ENCODE peak calls at places on chromosomes 4 and X, in five cellular contexts. One of them, this sample, is unnamed.

GRCh38 chrX:25020391-25021131 is 4.8 kb upstream of the ARX start:
- DNase-seq in colonic mucosa: no peak
- DNase-seq in mucosa of descending colon: no peak
- DNase-seq in lower lobe of right lung: no peak
- DNase-seq in sigmoid colon: no peak
- DNase-seq in this sample: no peak

GRCh38 chrX:136480383-136480782 is 7.4 kb upstream of the BRS3 start:
- DNase-seq in colonic mucosa: no peak
- DNase-seq in sigmoid colon: no peak
- DNase-seq in lower lobe of right lung: no peak
- DNase-seq in mucosa of descending colon: no peak
- DNase-seq in this sample: no peak

GRCh38 chr4:120132935-120133334 is 66.3 kb upstream of the MAD2L1 start:
- DNase-seq in mucosa of descending colon: no peak
- DNase-seq in sigmoid colon: no peak
- DNase-seq in colonic mucosa: no peak
- DNase-seq in lower lobe of right lung: no peak
- DNase-seq in this sample: no peak

GRCh38 chr4:183094393-183095198 is 4.5 kb upstream of the WWC2 start:
- DNase-seq in colonic mucosa: no peak
- DNase-seq in lower lobe of right lung: no peak
- DNase-seq in mucosa of descending colon: no peak
- DNase-seq in sigmoid colon: no peak
- DNase-seq in this sample: no peak

GRCh38 chrX:19886888-19887531 is 390 bp downstream of the SH3KBP1 start:
- DNase-seq in mucosa of descending colon: peak; percentile 56
- DNase-seq in lower lobe of right lung: peak; percentile 51
- DNase-seq in sigmoid colon: no peak
- DNase-seq in colonic mucosa: peak; percentile 28
- DNase-seq in this sample: peak; percentile 28

GRCh38 chr4:112386051-112386450 is 88.9 kb downstream of the ALPK1 start:
- DNase-seq in sigmoid colon: no peak
- DNase-seq in colonic mucosa: no peak
- DNase-seq in lower lobe of right lung: no peak
- DNase-seq in mucosa of descending colon: no peak
- DNase-seq in this sample: no peak

GRCh38 chr4:8871417-8872401 is at the start of gene HMX1:
- DNase-seq in sigmoid colon: no peak
- DNase-seq in colonic mucosa: no peak
- DNase-seq in lower lobe of right lung: no peak
- DNase-seq in mucosa of descending colon: no peak
- DNase-seq in this sample: peak; percentile 19

GRCh38 chr4:139267301-139267700 is 12.7 kb downstream of the MGARP start:
- DNase-seq in colonic mucosa: no peak
- DNase-seq in mucosa of descending colon: no peak
- DNase-seq in lower lobe of right lung: no peak
- DNase-seq in sigmoid colon: no peak
- DNase-seq in this sample: no peak

GRCh38 chr4:1029536-1029935 is 18.1 kb downstream of the FGFRL1 start:
- DNase-seq in sigmoid colon: no peak
- DNase-seq in lower lobe of right lung: no peak
- DNase-seq in colonic mucosa: no peak
- DNase-seq in mucosa of descending colon: no peak
- DNase-seq in this sample: no peak

GRCh38 chrX:39149761-39150160 is 348.5 kb downstream of the MID1IP1 start:
- DNase-seq in colonic mucosa: peak; percentile 76
- DNase-seq in mucosa of descending colon: peak; percentile 79
- DNase-seq in lower lobe of right lung: peak; percentile 84
- DNase-seq in sigmoid colon: peak; percentile 77
- DNase-seq in this sample: peak; percentile 75

GRCh38 chrX:538311-538710 is 92.3 kb upstream of the SHOX start:
- DNase-seq in sigmoid colon: no peak
- DNase-seq in mucosa of descending colon: no peak
- DNase-seq in lower lobe of right lung: no peak
- DNase-seq in colonic mucosa: no peak
- DNase-seq in this sample: no peak

GRCh38 chr4:177442623-177443155 is 452 bp upstream of the AGA start:
- DNase-seq in colonic mucosa: peak; percentile 25
- DNase-seq in sigmoid colon: no peak
- DNase-seq in mucosa of descending colon: no peak
- DNase-seq in lower lobe of right lung: no peak
- DNase-seq in this sample: no peak

GRCh38 chr4:168933423-168933822 is 76.6 kb downstream of the CBR4 start:
- DNase-seq in colonic mucosa: no peak
- DNase-seq in mucosa of descending colon: no peak
- DNase-seq in lower lobe of right lung: no peak
- DNase-seq in sigmoid colon: no peak
- DNase-seq in this sample: no peak

GRCh38 chrX:55489315-55490009 is at the start of gene USP51:
- DNase-seq in lower lobe of right lung: peak; percentile 59
- DNase-seq in sigmoid colon: peak; percentile 82
- DNase-seq in mucosa of descending colon: peak; percentile 44
- DNase-seq in colonic mucosa: peak; percentile 39
- DNase-seq in this sample: peak; percentile 24

GRCh38 chrX:120522820-120523219 is 37.9 kb downstream of the CUL4B start:
- DNase-seq in mucosa of descending colon: no peak
- DNase-seq in colonic mucosa: no peak
- DNase-seq in lower lobe of right lung: no peak
- DNase-seq in sigmoid colon: no peak
- DNase-seq in this sample: no peak

GRCh38 chrX:55488268-55488558 is 1.4 kb downstream of the USP51 start:
- DNase-seq in lower lobe of right lung: no peak
- DNase-seq in mucosa of descending colon: no peak
- DNase-seq in colonic mucosa: no peak
- DNase-seq in sigmoid colon: no peak
- DNase-seq in this sample: no peak

GRCh38 chrX:153922932-153923857 is 2.9 kb downstream of the ARHGAP4 start:
- DNase-seq in colonic mucosa: peak; percentile 64
- DNase-seq in sigmoid colon: peak; percentile 94
- DNase-seq in mucosa of descending colon: peak; percentile 54
- DNase-seq in lower lobe of right lung: peak; percentile 78
- DNase-seq in this sample: peak; percentile 79

GRCh38 chrX:111460612-111461011 is 48.6 kb upstream of the DCX start:
- DNase-seq in colonic mucosa: no peak
- DNase-seq in mucosa of descending colon: no peak
- DNase-seq in sigmoid colon: no peak
- DNase-seq in lower lobe of right lung: no peak
- DNase-seq in this sample: no peak

GRCh38 chr4:128427832-128428366 is 140.3 kb upstream of the PGRMC2 start:
- DNase-seq in mucosa of descending colon: peak; percentile 45
- DNase-seq in colonic mucosa: peak; percentile 57
- DNase-seq in sigmoid colon: no peak
- DNase-seq in lower lobe of right lung: peak; percentile 61
- DNase-seq in this sample: no peak

GRCh38 chrX:27918799-27919198 is 62.5 kb downstream of the DCAF8L1 start:
- DNase-seq in colonic mucosa: peak; percentile 54
- DNase-seq in sigmoid colon: no peak
- DNase-seq in mucosa of descending colon: peak; percentile 20
- DNase-seq in lower lobe of right lung: no peak
- DNase-seq in this sample: no peak

GRCh38 chr4:118180776-118181175 is 146.5 kb downstream of the NDST3 start:
- DNase-seq in colonic mucosa: no peak
- DNase-seq in lower lobe of right lung: no peak
- DNase-seq in sigmoid colon: no peak
- DNase-seq in mucosa of descending colon: no peak
- DNase-seq in this sample: no peak

GRCh38 chrX:40279762-40280161 is 182.0 kb upstream of the BCOR start:
- DNase-seq in mucosa of descending colon: no peak
- DNase-seq in sigmoid colon: no peak
- DNase-seq in lower lobe of right lung: no peak
- DNase-seq in colonic mucosa: no peak
- DNase-seq in this sample: no peak

GRCh38 chrX:37685452-37686347 is at the start of gene XK:
- DNase-seq in colonic mucosa: peak; percentile 63
- DNase-seq in lower lobe of right lung: peak; percentile 71
- DNase-seq in sigmoid colon: peak; percentile 76
- DNase-seq in mucosa of descending colon: peak; percentile 81
- DNase-seq in this sample: peak; percentile 33

GRCh38 chr4:76984788-76985211 is 35.2 kb downstream of the SEPTIN11 start:
- DNase-seq in colonic mucosa: no peak
- DNase-seq in sigmoid colon: peak; percentile 92
- DNase-seq in lower lobe of right lung: no peak
- DNase-seq in mucosa of descending colon: no peak
- DNase-seq in this sample: peak; percentile 44

GRCh38 chrX:2901367-2902036 is 27.6 kb downstream of the ARSD start:
- DNase-seq in mucosa of descending colon: no peak
- DNase-seq in lower lobe of right lung: no peak
- DNase-seq in colonic mucosa: no peak
- DNase-seq in sigmoid colon: no peak
- DNase-seq in this sample: no peak

GRCh38 chrX:2892816-2893215 is 36.3 kb downstream of the ARSD start:
- DNase-seq in lower lobe of right lung: no peak
- DNase-seq in sigmoid colon: no peak
- DNase-seq in mucosa of descending colon: no peak
- DNase-seq in colonic mucosa: no peak
- DNase-seq in this sample: no peak

GRCh38 chrX:2894885-2895292 is 34.2 kb downstream of the ARSD start:
- DNase-seq in mucosa of descending colon: no peak
- DNase-seq in colonic mucosa: peak; percentile 68
- DNase-seq in lower lobe of right lung: no peak
- DNase-seq in sigmoid colon: peak; percentile 88
- DNase-seq in this sample: no peak

GRCh38 chrX:2898861-2899512 is 30.2 kb downstream of the ARSD start:
- DNase-seq in lower lobe of right lung: no peak
- DNase-seq in sigmoid colon: peak; percentile 36
- DNase-seq in colonic mucosa: peak; percentile 65
- DNase-seq in mucosa of descending colon: no peak
- DNase-seq in this sample: no peak

GRCh38 chrX:2897311-2897689 is 31.8 kb downstream of the ARSD start:
- DNase-seq in lower lobe of right lung: no peak
- DNase-seq in sigmoid colon: peak; percentile 48
- DNase-seq in mucosa of descending colon: no peak
- DNase-seq in colonic mucosa: no peak
- DNase-seq in this sample: no peak
- H3K4me1 ChIP-seq in lower lobe of right lung: no peaks in the 10 kb centered on the region
- H3K4me1 ChIP-seq in sigmoid colon: peaks cover 9% of the 10 kb centered on the region
- H3K4me1 ChIP-seq in mucosa of descending colon: no peaks in the 10 kb centered on the region
- H3K4me1 ChIP-seq in colonic mucosa: peaks cover 8% of the 10 kb centered on the region
- H3K4me1 ChIP-seq in this sample: no peaks in the 10 kb centered on the region

GRCh38 chr4:73438582-73439215 is 2.7 kb downstream of the AFP start:
- DNase-seq in lower lobe of right lung: no peak
- DNase-seq in colonic mucosa: no peak
- DNase-seq in sigmoid colon: no peak
- DNase-seq in mucosa of descending colon: no peak
- DNase-seq in this sample: no peak
- TF ChIP-seq CTCF in lower lobe of right lung: no peak
- TF ChIP-seq CTCF in colonic mucosa: no peak
- TF ChIP-seq CTCF in sigmoid colon: no peak
- TF ChIP-seq CTCF in mucosa of descending colon: no peak
- TF ChIP-seq CTCF in this sample: no peak

DNA sequence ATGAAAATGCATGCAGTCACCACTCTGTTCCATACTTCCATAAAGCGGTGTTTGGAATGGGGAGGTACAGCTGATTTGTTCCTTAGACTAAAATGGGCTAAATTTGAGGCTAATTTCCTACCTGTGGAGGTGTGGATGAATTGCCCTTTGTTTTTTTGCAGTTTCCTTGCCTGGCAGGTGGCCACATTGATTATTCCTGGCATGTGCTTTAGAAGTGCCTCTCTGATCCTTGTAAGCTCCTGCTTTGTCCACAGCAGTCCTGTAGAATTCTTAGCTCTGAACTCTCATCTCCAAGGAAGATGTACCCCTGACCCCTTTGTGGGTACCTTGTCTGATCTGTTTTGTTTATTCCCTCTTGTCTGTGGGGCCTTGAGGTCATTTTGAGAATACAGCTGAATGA is 136.8 kb downstream of the ADGRL3 start:
- DNase-seq in colonic mucosa: no peak
- DNase-seq in sigmoid colon: no peak
- DNase-seq in mucosa of descending colon: no peak
- DNase-seq in lower lobe of right lung: no peak
- DNase-seq in this sample: no peak
- H3K4me3 ChIP-seq in colonic mucosa: no peak overlapping the region
- H3K4me3 ChIP-seq in sigmoid colon: no peak overlapping the region
- H3K4me3 ChIP-seq in mucosa of descending colon: no peak overlapping the region
- H3K4me3 ChIP-seq in lower lobe of right lung: no peak overlapping the region
- H3K4me3 ChIP-seq in this sample: no peak overlapping the region

GRCh38 chrX:69163936-69164741 is 1.1 kb downstream of the PJA1 start:
- DNase-seq in lower lobe of right lung: peak; percentile 53
- DNase-seq in colonic mucosa: peak; percentile 39
- DNase-seq in sigmoid colon: no peak
- DNase-seq in mucosa of descending colon: peak; percentile 47
- DNase-seq in this sample: no peak

GRCh38 chrX:69161371-69161770 is 3.9 kb downstream of the PJA1 start:
- DNase-seq in lower lobe of right lung: no peak
- DNase-seq in sigmoid colon: no peak
- DNase-seq in mucosa of descending colon: no peak
- DNase-seq in colonic mucosa: no peak
- DNase-seq in this sample: no peak

GRCh38 chrX:69161786-69162349 is 3.4 kb downstream of the PJA1 start:
- DNase-seq in mucosa of descending colon: no peak
- DNase-seq in colonic mucosa: no peak
- DNase-seq in sigmoid colon: no peak
- DNase-seq in lower lobe of right lung: no peak
- DNase-seq in this sample: no peak

GRCh38 chrX:69165116-69165651 is at the start of gene PJA1:
- DNase-seq in lower lobe of right lung: peak; percentile 74
- DNase-seq in mucosa of descending colon: peak; percentile 74
- DNase-seq in colonic mucosa: peak; percentile 65
- DNase-seq in sigmoid colon: peak; percentile 87
- DNase-seq in this sample: peak; percentile 76

DNA sequence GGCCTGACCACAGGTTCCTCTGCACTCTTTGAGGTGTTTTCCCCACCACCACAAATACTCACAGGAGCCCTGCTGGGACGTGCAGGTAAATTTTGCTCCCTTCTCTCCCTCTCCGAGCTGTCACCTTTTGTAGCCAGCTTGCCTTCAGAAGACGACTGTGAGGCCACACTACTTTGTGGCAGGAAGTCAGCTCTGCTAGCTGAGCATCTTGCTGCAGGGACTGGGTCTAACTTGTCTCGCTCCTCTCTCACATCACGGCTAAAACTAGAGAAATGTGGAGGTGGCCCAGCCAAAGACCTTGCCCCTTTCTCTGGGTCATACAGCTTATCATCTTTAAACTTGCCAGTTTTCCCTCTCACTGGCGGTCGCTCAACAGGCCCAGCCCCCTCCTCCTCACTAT is 2.8 kb downstream of the PJA1 start:
- DNase-seq in mucosa of descending colon: no peak
- DNase-seq in lower lobe of right lung: no peak
- DNase-seq in sigmoid colon: no peak
- DNase-seq in colonic mucosa: no peak
- DNase-seq in this sample: no peak
- H3K4me1 ChIP-seq in mucosa of descending colon: no peaks in the 10 kb centered on the region
- H3K4me1 ChIP-seq in lower lobe of right lung: peaks cover 6% of the 10 kb centered on the region
- H3K4me1 ChIP-seq in sigmoid colon: peaks cover 15% of the 10 kb centered on the region
- H3K4me1 ChIP-seq in colonic mucosa: no peaks in the 10 kb centered on the region
- H3K4me1 ChIP-seq in this sample: peaks cover 12% of the 10 kb centered on the region

GRCh38 chr4:4852591-4853362 is 6.7 kb upstream of the MSX1 start:
- DNase-seq in colonic mucosa: no peak
- DNase-seq in mucosa of descending colon: peak; percentile 31
- DNase-seq in lower lobe of right lung: no peak
- DNase-seq in sigmoid colon: peak; percentile 61
- DNase-seq in this sample: no peak
- TF ChIP-seq CTCF in colonic mucosa: no peak
- TF ChIP-seq CTCF in mucosa of descending colon: no peak
- TF ChIP-seq CTCF in lower lobe of right lung: no peak
- TF ChIP-seq CTCF in sigmoid colon: no peak
- TF ChIP-seq CTCF in this sample: no peak